ENCODE peak calls at places on chromosomes 12 and 14, in five cellular contexts. One of them, this sample, is unnamed.

GRCh38 chr14:100654814-100655795 is 67.9 kb upstream of the BEGAIN start:
- DNase-seq in mucosa of descending colon: peak
- DNase-seq in PC-3: peak
- DNase-seq in dorsolateral prefrontal cortex: no peak
- DNase-seq in RWPE1: peak
- DNase-seq in this sample: no peak

GRCh38 chr14:64838656-64839055 is 41.1 kb downstream of the SPTB start:
- DNase-seq in dorsolateral prefrontal cortex: no peak
- DNase-seq in mucosa of descending colon: peak
- DNase-seq in RWPE1: peak
- DNase-seq in PC-3: peak
- DNase-seq in this sample: no peak

GRCh38 chr12:57576613-57577160 is 14.3 kb upstream of the PIP4K2C start:
- DNase-seq in RWPE1: no peak
- DNase-seq in mucosa of descending colon: no peak
- DNase-seq in PC-3: peak
- DNase-seq in dorsolateral prefrontal cortex: no peak
- DNase-seq in this sample: no peak

GRCh38 chr14:30607156-30607780 is 14.9 kb upstream of the SCFD1 start:
- DNase-seq in PC-3: no peak
- DNase-seq in dorsolateral prefrontal cortex: no peak
- DNase-seq in RWPE1: no peak
- DNase-seq in mucosa of descending colon: no peak
- DNase-seq in this sample: no peak

GRCh38 chr12:13811061-13811460 is 170.3 kb downstream of the GRIN2B start:
- DNase-seq in mucosa of descending colon: no peak
- DNase-seq in RWPE1: peak
- DNase-seq in dorsolateral prefrontal cortex: no peak
- DNase-seq in PC-3: peak
- DNase-seq in this sample: no peak

GRCh38 chr14:54782803-54783659 is 119.6 kb downstream of the GCH1 start:
- DNase-seq in mucosa of descending colon: peak
- DNase-seq in dorsolateral prefrontal cortex: no peak
- DNase-seq in PC-3: no peak
- DNase-seq in RWPE1: no peak
- DNase-seq in this sample: no peak

GRCh38 chr14:68182492-68182891 is 362.9 kb downstream of the RAD51B start:
- DNase-seq in mucosa of descending colon: no peak
- DNase-seq in dorsolateral prefrontal cortex: no peak
- DNase-seq in PC-3: no peak
- DNase-seq in RWPE1: no peak
- DNase-seq in this sample: no peak

GRCh38 chr12:30643366-30643765 is 52.3 kb downstream of the IPO8 start:
- DNase-seq in RWPE1: no peak
- DNase-seq in mucosa of descending colon: no peak
- DNase-seq in dorsolateral prefrontal cortex: no peak
- DNase-seq in PC-3: peak
- DNase-seq in this sample: no peak

GRCh38 chr12:68319988-68320623 is 12.1 kb downstream of the MDM1 start:
- DNase-seq in PC-3: no peak
- DNase-seq in RWPE1: no peak
- DNase-seq in dorsolateral prefrontal cortex: no peak
- DNase-seq in mucosa of descending colon: peak
- DNase-seq in this sample: peak

GRCh38 chr12:52515927-52516831 is 4.0 kb downstream of the KRT5 start:
- DNase-seq in mucosa of descending colon: no peak
- DNase-seq in dorsolateral prefrontal cortex: no peak
- DNase-seq in PC-3: peak
- DNase-seq in RWPE1: no peak
- DNase-seq in this sample: no peak

GRCh38 chr12:12684375-12685106 is 11.4 kb downstream of the GPR19 start:
- DNase-seq in PC-3: peak
- DNase-seq in RWPE1: no peak
- DNase-seq in mucosa of descending colon: peak
- DNase-seq in dorsolateral prefrontal cortex: peak
- DNase-seq in this sample: no peak

GRCh38 chr12:31303466-31303865 is 22.5 kb downstream of the SINHCAF start:
- DNase-seq in PC-3: no peak
- DNase-seq in mucosa of descending colon: no peak
- DNase-seq in dorsolateral prefrontal cortex: no peak
- DNase-seq in RWPE1: no peak
- DNase-seq in this sample: no peak

GRCh38 chr12:54981796-54982195 is 2.8 kb downstream of the TESPA1 start:
- DNase-seq in dorsolateral prefrontal cortex: no peak
- DNase-seq in PC-3: no peak
- DNase-seq in mucosa of descending colon: no peak
- DNase-seq in RWPE1: no peak
- DNase-seq in this sample: no peak

GRCh38 chr14:91892918-91893527 is 25.7 kb upstream of the TC2N start:
- DNase-seq in RWPE1: peak
- DNase-seq in PC-3: peak
- DNase-seq in mucosa of descending colon: peak
- DNase-seq in dorsolateral prefrontal cortex: no peak
- DNase-seq in this sample: no peak

GRCh38 chr12:114311966-114312365 is 94.0 kb downstream of the TBX5 start:
- DNase-seq in mucosa of descending colon: no peak
- DNase-seq in dorsolateral prefrontal cortex: no peak
- DNase-seq in RWPE1: no peak
- DNase-seq in PC-3: no peak
- DNase-seq in this sample: peak

GRCh38 chr12:69274861-69275260 is 35.5 kb downstream of the CPSF6 start:
- DNase-seq in RWPE1: no peak
- DNase-seq in mucosa of descending colon: no peak
- DNase-seq in PC-3: peak
- DNase-seq in dorsolateral prefrontal cortex: no peak
- DNase-seq in this sample: no peak

GRCh38 chr12:119659289-119659897 is 8.5 kb upstream of the PRKAB1 start:
- DNase-seq in PC-3: peak
- DNase-seq in dorsolateral prefrontal cortex: no peak
- DNase-seq in RWPE1: peak
- DNase-seq in mucosa of descending colon: peak
- DNase-seq in this sample: no peak

GRCh38 chr14:60195179-60195810 is 30.1 kb upstream of the DHRS7 start:
- DNase-seq in dorsolateral prefrontal cortex: no peak
- DNase-seq in mucosa of descending colon: no peak
- DNase-seq in RWPE1: no peak
- DNase-seq in PC-3: no peak
- DNase-seq in this sample: no peak

GRCh38 chr12:108638141-108638823 is 4.6 kb upstream of the SELPLG start:
- DNase-seq in PC-3: no peak
- DNase-seq in RWPE1: no peak
- DNase-seq in mucosa of descending colon: peak
- DNase-seq in dorsolateral prefrontal cortex: peak
- DNase-seq in this sample: no peak

GRCh38 chr14:88104710-88105109 is 99.8 kb downstream of the GPR65 start:
- DNase-seq in PC-3: no peak
- DNase-seq in RWPE1: no peak
- DNase-seq in dorsolateral prefrontal cortex: no peak
- DNase-seq in mucosa of descending colon: no peak
- DNase-seq in this sample: no peak

GRCh38 chr14:102878970-102879460 is 43.4 kb upstream of the AMN start:
- DNase-seq in dorsolateral prefrontal cortex: no peak
- DNase-seq in mucosa of descending colon: peak
- DNase-seq in RWPE1: no peak
- DNase-seq in PC-3: no peak
- DNase-seq in this sample: no peak
- TF ChIP-seq CTCF in dorsolateral prefrontal cortex: no peak
- TF ChIP-seq CTCF in mucosa of descending colon: no peak
- TF ChIP-seq CTCF in RWPE1: no peak
- TF ChIP-seq CTCF in PC-3: peak
- TF ChIP-seq CTCF in this sample: no peak

GRCh38 chr14:52380294-52380693 is 66.2 kb downstream of the PTGER2 start:
- DNase-seq in dorsolateral prefrontal cortex: no peak
- DNase-seq in mucosa of descending colon: no peak
- DNase-seq in PC-3: peak
- DNase-seq in RWPE1: peak
- DNase-seq in this sample: no peak

DNA sequence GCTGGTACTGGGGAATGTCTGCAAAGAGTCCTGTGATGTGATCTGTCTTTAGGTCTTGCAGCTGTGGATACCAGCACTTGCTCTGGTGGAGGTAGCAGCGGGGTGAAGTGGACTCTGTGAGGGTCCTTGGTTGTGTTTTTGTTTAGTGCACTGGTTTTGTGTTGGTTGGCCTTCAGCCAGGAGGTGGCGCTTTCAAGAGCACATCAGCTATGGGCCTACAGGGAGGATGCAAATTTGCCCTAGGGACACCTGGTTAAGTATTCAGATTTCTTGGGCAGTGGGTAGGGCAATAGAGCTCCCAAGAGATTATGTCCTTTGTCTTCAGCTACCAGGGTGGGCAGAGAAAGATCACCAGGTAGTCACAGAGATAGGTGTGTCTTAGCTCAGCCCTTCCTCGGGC is 63.8 kb downstream of the PTGER2 start:
- DNase-seq in mucosa of descending colon: no peak
- DNase-seq in dorsolateral prefrontal cortex: no peak
- DNase-seq in RWPE1: no peak
- DNase-seq in PC-3: no peak
- DNase-seq in this sample: no peak
- TF ChIP-seq CTCF in mucosa of descending colon: no peak
- TF ChIP-seq CTCF in dorsolateral prefrontal cortex: no peak
- TF ChIP-seq CTCF in RWPE1: no peak
- TF ChIP-seq CTCF in PC-3: no peak
- TF ChIP-seq CTCF in this sample: no peak

GRCh38 chr12:49843411-49843810 is 505 bp upstream of the BCDIN3D start:
- DNase-seq in PC-3: no peak
- DNase-seq in RWPE1: no peak
- DNase-seq in mucosa of descending colon: no peak
- DNase-seq in dorsolateral prefrontal cortex: no peak
- DNase-seq in this sample: no peak
- TF ChIP-seq CTCF in PC-3: no peak
- TF ChIP-seq CTCF in RWPE1: no peak
- TF ChIP-seq CTCF in mucosa of descending colon: no peak
- TF ChIP-seq CTCF in dorsolateral prefrontal cortex: no peak
- TF ChIP-seq CTCF in this sample: no peak

GRCh38 chr12:109930028-109930800 is 30.1 kb downstream of the TCHP start:
- DNase-seq in RWPE1: no peak
- DNase-seq in dorsolateral prefrontal cortex: no peak
- DNase-seq in PC-3: no peak
- DNase-seq in mucosa of descending colon: no peak
- DNase-seq in this sample: no peak

GRCh38 chr12:109931143-109931542 is 31.1 kb downstream of the TCHP start:
- DNase-seq in PC-3: no peak
- DNase-seq in RWPE1: no peak
- DNase-seq in dorsolateral prefrontal cortex: no peak
- DNase-seq in mucosa of descending colon: no peak
- DNase-seq in this sample: no peak

GRCh38 chr12:109932878-109933503 is 32.9 kb downstream of the TCHP start:
- DNase-seq in mucosa of descending colon: peak
- DNase-seq in PC-3: no peak
- DNase-seq in dorsolateral prefrontal cortex: no peak
- DNase-seq in RWPE1: no peak
- DNase-seq in this sample: no peak

GRCh38 chr12:109937371-109937770 is 37.3 kb downstream of the TCHP start:
- DNase-seq in PC-3: no peak
- DNase-seq in RWPE1: no peak
- DNase-seq in mucosa of descending colon: no peak
- DNase-seq in dorsolateral prefrontal cortex: no peak
- DNase-seq in this sample: no peak

DNA sequence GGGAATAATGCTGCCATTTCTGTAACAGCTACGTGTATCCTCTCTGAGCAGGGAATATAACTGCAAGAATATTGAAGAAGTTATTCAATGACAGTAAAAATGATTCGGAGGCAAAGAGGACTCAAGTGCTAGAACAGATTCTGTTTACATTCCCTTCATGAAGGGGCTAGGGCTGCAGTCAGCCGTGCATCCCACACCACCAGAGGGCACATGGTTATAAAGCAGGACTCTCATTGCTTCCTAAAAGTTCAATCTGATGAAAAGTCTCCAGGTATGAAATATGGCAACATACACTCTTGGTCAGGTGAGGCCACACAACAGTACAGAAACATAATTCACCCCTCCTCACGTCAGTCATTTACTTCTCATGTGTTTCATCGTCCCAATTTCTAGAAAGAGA is 34.0 kb downstream of the TCHP start:
- DNase-seq in mucosa of descending colon: peak
- DNase-seq in PC-3: peak
- DNase-seq in dorsolateral prefrontal cortex: no peak
- DNase-seq in RWPE1: no peak
- DNase-seq in this sample: no peak
- TF ChIP-seq CTCF in mucosa of descending colon: no peak
- TF ChIP-seq CTCF in PC-3: peak
- TF ChIP-seq CTCF in dorsolateral prefrontal cortex: no peak
- TF ChIP-seq CTCF in RWPE1: no peak
- TF ChIP-seq CTCF in this sample: peak

DNA sequence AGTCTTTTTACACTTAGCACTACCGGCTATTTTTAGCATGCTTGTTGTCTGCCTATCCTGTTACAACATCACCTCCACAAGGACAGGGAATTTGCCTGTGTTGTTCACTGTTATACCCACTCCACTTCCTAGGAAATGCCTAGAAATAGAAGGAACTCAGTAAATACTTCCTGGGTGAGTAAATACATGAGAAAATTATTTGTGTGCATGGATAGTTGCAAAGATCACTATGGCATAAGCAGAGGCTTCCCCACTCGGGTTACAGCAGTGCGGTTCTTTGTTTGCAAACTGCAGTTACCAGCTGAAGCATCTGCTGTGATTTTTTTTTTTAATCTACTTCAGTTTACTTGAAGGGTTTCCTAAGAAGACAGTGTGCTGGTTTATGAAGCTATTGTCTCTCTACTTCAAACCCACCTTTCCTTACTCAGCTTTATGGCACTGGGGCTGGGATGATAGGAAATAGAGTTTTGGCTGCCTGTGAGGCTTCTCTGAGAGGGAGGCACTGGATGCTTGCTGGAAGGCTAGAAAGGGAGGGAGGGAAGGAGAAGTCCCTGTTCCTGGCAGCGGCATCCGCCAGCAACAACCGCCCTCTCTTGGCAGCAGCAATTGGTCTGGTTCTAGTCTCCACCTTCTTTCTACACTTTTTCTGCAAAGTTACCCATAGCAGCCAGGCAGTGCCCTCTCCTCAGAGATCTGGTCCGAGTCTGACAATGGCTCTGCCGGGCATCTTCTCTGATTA is 29.1 kb downstream of the PDE6H start:
- DNase-seq in RWPE1: no peak
- DNase-seq in PC-3: no peak
- DNase-seq in dorsolateral prefrontal cortex: peak
- DNase-seq in mucosa of descending colon: peak
- DNase-seq in this sample: no peak
- TF ChIP-seq CTCF in RWPE1: no peak
- TF ChIP-seq CTCF in PC-3: no peak
- TF ChIP-seq CTCF in dorsolateral prefrontal cortex: peak
- TF ChIP-seq CTCF in mucosa of descending colon: no peak
- TF ChIP-seq CTCF in this sample: no peak

GRCh38 chr14:97137705-97138104 is 340.5 kb downstream of the VRK1 start:
- DNase-seq in mucosa of descending colon: no peak
- DNase-seq in RWPE1: no peak
- DNase-seq in PC-3: no peak
- DNase-seq in dorsolateral prefrontal cortex: no peak
- DNase-seq in this sample: no peak

GRCh38 chr14:97143456-97143855 is 346.3 kb downstream of the VRK1 start:
- DNase-seq in mucosa of descending colon: no peak
- DNase-seq in dorsolateral prefrontal cortex: no peak
- DNase-seq in RWPE1: no peak
- DNase-seq in PC-3: no peak
- DNase-seq in this sample: no peak

GRCh38 chr14:97143011-97143410 is 345.8 kb downstream of the VRK1 start:
- DNase-seq in RWPE1: no peak
- DNase-seq in dorsolateral prefrontal cortex: no peak
- DNase-seq in PC-3: no peak
- DNase-seq in mucosa of descending colon: no peak
- DNase-seq in this sample: no peak

GRCh38 chr14:97138801-97139200 is 341.6 kb downstream of the VRK1 start:
- DNase-seq in RWPE1: no peak
- DNase-seq in mucosa of descending colon: no peak
- DNase-seq in dorsolateral prefrontal cortex: no peak
- DNase-seq in PC-3: peak
- DNase-seq in this sample: no peak
- TF ChIP-seq CTCF in RWPE1: no peak
- TF ChIP-seq CTCF in mucosa of descending colon: no peak
- TF ChIP-seq CTCF in dorsolateral prefrontal cortex: no peak
- TF ChIP-seq CTCF in PC-3: peak
- TF ChIP-seq CTCF in this sample: no peak

This sample was measured in BJ.